ENCODE peak calls at places on chromosomes 12 and 14, in five cellular contexts. K is IMR-90, Q is H1, I is A549, C is K562. F is an unnamed sample.

GRCh38 chr12:131432532-131433260 is 278.2 kb upstream of the SFSWAP start:
- DNase-seq in I (no peak), K (no peak), C (no peak), Q (no peak), F (no peak)

GRCh38 chr14:89428556-89429196 is 11.6 kb upstream of the FOXN3 start:
- DNase-seq in C (no peak), K (peak), I (no peak), Q (no peak), F (no peak)

GRCh38 chr12:78183854-78184253 is 353.2 kb downstream of the NAV3 start:
- DNase-seq in C (no peak), Q (no peak), K (peak), I (no peak), F (no peak)

GRCh38 chr12:78645956-78646355 is 218.6 kb upstream of the SYT1 start:
- DNase-seq in K (peak), Q (no peak), C (no peak), I (no peak), F (peak)

GRCh38 chr12:42469355-42470006 is 120.1 kb downstream of the PRICKLE1 start:
- DNase-seq in Q (no peak), I (no peak), C (no peak), K (no peak), F (no peak)

GRCh38 chr12:79023261-79023660 is 158.7 kb downstream of the SYT1 start:
- DNase-seq in K (no peak), Q (no peak), C (no peak), I (no peak), F (no peak)

GRCh38 chr12:119476951-119477350 is 116.6 kb upstream of the TMEM233 start:
- DNase-seq in Q (no peak), I (no peak), K (no peak), C (no peak), F (no peak)

GRCh38 chr12:127245437-127245836 is 1021.5 kb upstream of the TMEM132C start:
- DNase-seq in C (no peak), K (peak), I (no peak), Q (no peak), F (no peak)

GRCh38 chr12:75020068-75020557 is 189.5 kb downstream of the KCNC2 start:
- DNase-seq in Q (no peak), K (no peak), C (peak), I (no peak), F (no peak)

GRCh38 chr14:76837524-76837923 is 11.3 kb downstream of the LRRC74A start:
- DNase-seq in C (no peak), I (no peak), K (no peak), Q (no peak), F (no peak)

GRCh38 chr12:61848893-61849292 is 411.3 kb upstream of the USP15 start:
- DNase-seq in C (no peak), Q (no peak), I (no peak), K (no peak), F (no peak)

GRCh38 chr12:41365653-41366131 is 177.6 kb downstream of the PDZRN4 start:
- DNase-seq in C (no peak), K (no peak), I (no peak), Q (no peak), F (no peak)

GRCh38 chr14:100608586-100609330 is 21.5 kb upstream of the BEGAIN start:
- DNase-seq in I (no peak), K (no peak), C (no peak), Q (no peak), F (no peak)

GRCh38 chr12:3353621-3354020 is 137.4 kb upstream of the PRMT8 start:
- DNase-seq in K (no peak), I (no peak), C (no peak), Q (no peak), F (no peak)

GRCh38 chr12:122856999-122857671 is 21.9 kb downstream of the HIP1R start:
- DNase-seq in K (peak), C (no peak), Q (no peak), I (no peak), F (peak)

GRCh38 chr14:101552786-101553231 is 8.5 kb upstream of the DIO3 start:
- DNase-seq in Q (no peak), C (peak), K (no peak), I (peak), F (no peak)

GRCh38 chr14:73686901-73687300 is 27.3 kb downstream of the PNMA1 start:
- DNase-seq in K (no peak), C (no peak), I (no peak), Q (no peak), F (no peak)

GRCh38 chr14:100292301-100292775 is 13.9 kb downstream of the SLC25A29 start:
- DNase-seq in I (no peak), C (no peak), Q (no peak), K (no peak), F (no peak)

GRCh38 chr12:104181313-104181712 is 34.3 kb upstream of the TXNRD1 start:
- DNase-seq in C (no peak), K (peak), I (no peak), Q (no peak), F (no peak)

GRCh38 chr14:105455086-105455640 is 19.5 kb upstream of the CRIP2 start:
- DNase-seq in Q (no peak), I (no peak), C (no peak), K (no peak), F (no peak)

GRCh38 chr14:37413504-37414003 is 181.5 kb downstream of the FOXA1 start:
- DNase-seq in Q (no peak), C (no peak), K (no peak), I (no peak), F (peak)

GRCh38 chr12:89657090-89657489 is 51.5 kb downstream of the ATP2B1 start:
- DNase-seq in Q (no peak), C (no peak), I (no peak), K (no peak), F (no peak)

GRCh38 chr14:100528962-100529560 is 58.2 kb downstream of the BEGAIN start:
- DNase-seq in I (no peak), K (no peak), Q (no peak), C (no peak), F (no peak)

GRCh38 chr12:118986043-118986442 is 4.7 kb downstream of the SRRM4 start:
- DNase-seq in Q (no peak), K (no peak), C (no peak), I (no peak), F (no peak)

GRCh38 chr12:116200812-116201211 is 76.7 kb downstream of the MED13L start:
- DNase-seq in I (no peak), C (peak), Q (no peak), K (peak), F (no peak)

GRCh38 chr12:58346032-58346632 is 404.8 kb downstream of the ATP23 start:
- DNase-seq in I (peak), Q (no peak), C (peak), K (peak), F (peak)

DNA sequence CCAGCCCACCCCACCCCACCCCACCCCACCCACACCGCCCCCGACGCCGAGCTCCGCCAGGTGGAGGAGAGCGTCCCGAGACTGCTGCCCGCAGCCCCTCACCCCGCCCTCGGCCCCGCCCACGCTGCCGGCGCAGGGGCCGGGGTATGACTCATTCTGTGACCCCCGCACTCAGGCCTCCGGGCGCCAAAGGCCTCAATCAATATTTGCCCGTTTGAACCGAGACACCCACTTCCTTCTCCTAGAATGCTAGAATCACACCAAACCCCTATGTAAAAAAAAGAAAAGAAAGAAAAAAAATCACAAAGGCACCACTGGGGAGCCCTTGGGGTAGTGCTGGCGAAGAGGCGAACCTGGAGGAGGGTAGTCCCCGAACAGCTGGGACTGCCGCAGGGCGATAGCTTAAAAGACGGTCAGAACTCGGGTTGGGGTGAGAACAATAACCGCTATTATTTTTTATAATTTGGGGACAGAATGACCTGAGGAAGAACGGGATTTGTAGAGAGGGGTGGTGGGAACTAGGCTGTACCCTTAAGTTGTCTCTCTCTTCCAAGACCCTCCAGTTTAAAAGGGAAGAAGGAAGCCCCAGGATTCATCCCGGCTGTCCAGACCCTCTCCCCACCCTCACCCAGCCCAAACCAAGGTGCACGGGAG is 894 bp downstream of the KRT8 start:
- DNase-seq in Q (no peak), C (peak), I (peak), K (no peak), F (peak)
- TF ChIP-seq POLR2A in Q (no peak), C (peak), I (no peak), K (no peak), F (no peak)

DNA sequence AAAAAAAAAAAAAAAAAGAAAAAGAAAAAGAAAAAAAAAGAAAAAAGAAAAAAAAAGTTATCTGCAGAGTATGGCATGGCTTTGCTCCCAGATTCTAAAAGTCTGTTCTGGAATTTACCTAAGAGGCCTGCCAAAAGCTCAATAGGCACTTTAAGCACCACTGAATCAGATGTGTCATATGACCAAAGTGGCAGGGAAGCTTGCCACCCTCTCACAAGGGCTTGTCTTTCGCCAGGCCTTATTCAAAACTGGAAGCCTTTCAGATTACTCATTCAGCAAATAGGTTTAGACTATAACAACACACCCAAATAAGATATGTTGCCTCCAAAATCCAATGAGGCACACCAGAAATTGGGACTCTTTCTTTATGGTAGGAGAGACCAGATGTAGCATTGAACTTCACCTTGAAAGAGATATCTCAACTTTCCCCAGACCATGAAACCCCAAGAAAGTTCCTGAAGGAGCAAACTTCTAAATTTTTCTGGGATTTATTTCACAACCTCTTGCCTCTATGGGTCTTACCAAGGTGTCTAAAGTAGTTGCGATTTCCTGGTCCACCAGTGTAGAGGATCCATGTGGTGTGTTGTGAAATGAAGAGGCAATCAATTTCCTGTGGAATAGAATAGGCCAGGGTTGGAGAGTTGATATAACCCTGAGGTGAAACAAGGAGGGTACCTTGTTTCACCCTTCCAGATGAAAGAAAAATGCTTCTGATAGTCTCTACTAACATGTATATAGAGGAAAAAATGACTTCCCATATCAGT is 218.8 kb downstream of the DAD1 start:
- DNase-seq in K (no peak), Q (no peak), I (no peak), C (no peak), F (no peak)
- TF ChIP-seq MAFK in K (no peak), Q (no peak), I (no peak), C (no peak), F (no peak)

GRCh38 chr14:67240978-67241415 is 238 bp upstream of the PALS1 start:
- DNase-seq in Q (peak), K (peak), C (peak), I (peak), F (peak)
- TF ChIP-seq POLR2A in Q (no peak), K (no peak), C (no peak), I (peak), F (peak)

DNA sequence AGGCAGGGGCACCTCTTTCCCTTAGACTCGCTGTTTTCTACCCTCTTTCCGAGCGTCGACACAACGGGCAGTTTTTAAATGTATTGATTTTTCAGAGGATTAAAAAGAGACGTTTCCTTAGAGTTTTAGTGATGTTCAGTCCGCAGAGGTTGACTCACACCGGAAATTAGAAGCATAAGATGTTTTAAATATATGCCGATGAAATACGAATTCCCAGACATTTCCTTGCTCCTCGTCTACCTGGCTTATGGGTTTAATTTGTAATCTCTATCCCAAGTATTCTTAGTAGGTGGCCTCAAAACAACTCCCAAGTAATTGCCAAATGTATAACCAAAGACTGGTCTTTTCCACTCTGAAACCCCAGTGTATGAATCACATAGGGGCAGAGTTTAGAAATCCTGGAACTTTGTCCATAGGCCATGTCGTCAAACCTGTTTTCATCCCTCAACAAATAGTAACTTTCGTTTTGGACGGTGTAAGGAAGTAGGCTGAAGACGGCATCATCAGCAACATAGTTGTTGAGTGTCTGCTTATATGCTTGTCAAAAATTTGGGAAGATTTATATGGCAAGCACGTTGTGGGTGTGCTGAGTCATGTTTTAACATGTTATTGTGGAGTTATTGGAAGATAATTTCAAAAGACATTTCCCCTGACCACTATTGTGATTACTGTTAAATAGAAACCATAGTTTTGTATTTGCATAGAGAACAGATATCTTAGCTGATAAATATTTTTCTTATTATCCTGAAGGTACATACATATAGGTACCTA is 824 bp downstream of the TBK1 start:
- DNase-seq in I (peak), C (peak), K (peak), Q (no peak), F (peak)
- TF ChIP-seq MAFK in I (peak), C (peak), K (peak), Q (no peak), F (peak)

F was measured in HepG2.